ENCODE peak calls at places on chromosomes 5 and 9, in four cellular contexts. One of them, this sample, is unnamed.

GRCh38 chr5:18043344-18043743 is 409.1 kb downstream of the TAF11L14 start:
- DNase-seq in dorsolateral prefrontal cortex: no peak
- DNase-seq in tibial artery: no peak
- DNase-seq in HepG2: no peak
- DNase-seq in this sample: no peak

GRCh38 chr5:156556666-156557401 is 229.9 kb downstream of the SGCD start:
- DNase-seq in tibial artery: no peak
- DNase-seq in HepG2: no peak
- DNase-seq in dorsolateral prefrontal cortex: no peak
- DNase-seq in this sample: no peak

GRCh38 chr5:112534067-112534466 is 115.0 kb upstream of the EPB41L4A start:
- DNase-seq in HepG2: no peak
- DNase-seq in dorsolateral prefrontal cortex: no peak
- DNase-seq in tibial artery: no peak
- DNase-seq in this sample: no peak

GRCh38 chr5:66443462-66444130 is 152.6 kb upstream of the MAST4 start:
- DNase-seq in tibial artery: no peak
- DNase-seq in HepG2: no peak
- DNase-seq in dorsolateral prefrontal cortex: no peak
- DNase-seq in this sample: no peak

GRCh38 chr9:91208837-91209236 is 152.9 kb downstream of the AUH start:
- DNase-seq in tibial artery: no peak
- DNase-seq in HepG2: no peak
- DNase-seq in dorsolateral prefrontal cortex: no peak
- DNase-seq in this sample: no peak

GRCh38 chr9:2116073-2116472 is 100.9 kb downstream of the SMARCA2 start:
- DNase-seq in dorsolateral prefrontal cortex: no peak
- DNase-seq in HepG2: peak
- DNase-seq in tibial artery: no peak
- DNase-seq in this sample: no peak

GRCh38 chr9:130443840-130444492 is 795 bp upstream of the ASS1 start:
- DNase-seq in HepG2: no peak
- DNase-seq in dorsolateral prefrontal cortex: no peak
- DNase-seq in tibial artery: no peak
- DNase-seq in this sample: no peak

GRCh38 chr9:20611751-20612287 is 10.5 kb downstream of the MLLT3 start:
- DNase-seq in tibial artery: no peak
- DNase-seq in dorsolateral prefrontal cortex: no peak
- DNase-seq in HepG2: peak
- DNase-seq in this sample: no peak

GRCh38 chr5:175079707-175080106 is 355.3 kb downstream of the MSX2 start:
- DNase-seq in HepG2: no peak
- DNase-seq in dorsolateral prefrontal cortex: no peak
- DNase-seq in tibial artery: no peak
- DNase-seq in this sample: no peak

GRCh38 chr5:949815-950560 is 57.3 kb downstream of the TRIP13 start:
- DNase-seq in HepG2: no peak
- DNase-seq in tibial artery: no peak
- DNase-seq in dorsolateral prefrontal cortex: no peak
- DNase-seq in this sample: no peak

GRCh38 chr5:77935516-77936364 is 159.6 kb upstream of the TBCA start:
- DNase-seq in HepG2: no peak
- DNase-seq in dorsolateral prefrontal cortex: no peak
- DNase-seq in tibial artery: no peak
- DNase-seq in this sample: no peak

GRCh38 chr5:139105621-139106071 is 92.5 kb downstream of the SIL1 start:
- DNase-seq in HepG2: no peak
- DNase-seq in dorsolateral prefrontal cortex: peak
- DNase-seq in tibial artery: no peak
- DNase-seq in this sample: no peak

GRCh38 chr5:179324760-179325295 is 20.4 kb downstream of the ADAMTS2 start:
- DNase-seq in dorsolateral prefrontal cortex: peak
- DNase-seq in HepG2: no peak
- DNase-seq in tibial artery: peak
- DNase-seq in this sample: no peak

GRCh38 chr9:86708918-86709835 is 238.1 kb downstream of the GAS1 start:
- DNase-seq in HepG2: no peak
- DNase-seq in tibial artery: no peak
- DNase-seq in dorsolateral prefrontal cortex: no peak
- DNase-seq in this sample: no peak

GRCh38 chr9:29422445-29422844 is 1849.2 kb upstream of the C9orf72 start:
- DNase-seq in dorsolateral prefrontal cortex: no peak
- DNase-seq in HepG2: no peak
- DNase-seq in tibial artery: no peak
- DNase-seq in this sample: no peak

GRCh38 chr5:133421394-133421793 is 190.9 kb downstream of the FSTL4 start:
- DNase-seq in tibial artery: no peak
- DNase-seq in dorsolateral prefrontal cortex: no peak
- DNase-seq in HepG2: no peak
- DNase-seq in this sample: no peak

GRCh38 chr5:95730730-95731570 is at the start of gene RHOBTB3:
- DNase-seq in tibial artery: peak
- DNase-seq in HepG2: peak
- DNase-seq in dorsolateral prefrontal cortex: peak
- DNase-seq in this sample: peak

GRCh38 chr9:33249983-33250382 is 10.0 kb downstream of the SPINK4 start:
- DNase-seq in tibial artery: no peak
- DNase-seq in HepG2: no peak
- DNase-seq in dorsolateral prefrontal cortex: no peak
- DNase-seq in this sample: no peak

GRCh38 chr5:16855475-16855874 is 80.6 kb downstream of the MYO10 start:
- DNase-seq in tibial artery: no peak
- DNase-seq in dorsolateral prefrontal cortex: no peak
- DNase-seq in HepG2: no peak
- DNase-seq in this sample: no peak

GRCh38 chr5:96927008-96927407 is 8.9 kb upstream of the LNPEP start:
- DNase-seq in HepG2: no peak
- DNase-seq in dorsolateral prefrontal cortex: no peak
- DNase-seq in tibial artery: no peak
- DNase-seq in this sample: no peak

GRCh38 chr9:9605681-9606080 is 1007.1 kb downstream of the PTPRD start:
- DNase-seq in dorsolateral prefrontal cortex: no peak
- DNase-seq in tibial artery: no peak
- DNase-seq in HepG2: no peak
- DNase-seq in this sample: no peak

GRCh38 chr5:68037541-68037940 is 178.0 kb upstream of the PIK3R1 start:
- DNase-seq in dorsolateral prefrontal cortex: no peak
- DNase-seq in tibial artery: no peak
- DNase-seq in HepG2: no peak
- DNase-seq in this sample: no peak

GRCh38 chr9:71504636-71505035 is 263.7 kb downstream of the CEMIP2 start:
- DNase-seq in HepG2: no peak
- DNase-seq in tibial artery: no peak
- DNase-seq in dorsolateral prefrontal cortex: no peak
- DNase-seq in this sample: no peak

GRCh38 chr5:1523793-1524480 is at the start of gene LPCAT1:
- DNase-seq in dorsolateral prefrontal cortex: peak
- DNase-seq in HepG2: peak
- DNase-seq in tibial artery: peak
- DNase-seq in this sample: peak

GRCh38 chr5:135139397-135140134 is 105.5 kb upstream of the PITX1 start:
- DNase-seq in dorsolateral prefrontal cortex: peak
- DNase-seq in HepG2: peak
- DNase-seq in tibial artery: peak
- DNase-seq in this sample: peak

GRCh38 chr9:121576281-121577075 is 75.0 kb upstream of the DAB2IP start:
- DNase-seq in tibial artery: no peak
- DNase-seq in dorsolateral prefrontal cortex: no peak
- DNase-seq in HepG2: peak
- DNase-seq in this sample: no peak

GRCh38 chr9:21324040-21324439 is 11.2 kb downstream of the KLHL9 start:
- DNase-seq in dorsolateral prefrontal cortex: no peak
- DNase-seq in HepG2: no peak
- DNase-seq in tibial artery: no peak
- DNase-seq in this sample: no peak

GRCh38 chr5:34536699-34537098 is 119.4 kb upstream of the RAI14 start:
- DNase-seq in dorsolateral prefrontal cortex: no peak
- DNase-seq in tibial artery: no peak
- DNase-seq in HepG2: no peak
- DNase-seq in this sample: no peak

GRCh38 chr9:99852617-99853016 is 30.9 kb downstream of the NR4A3 start:
- DNase-seq in dorsolateral prefrontal cortex: no peak
- DNase-seq in tibial artery: no peak
- DNase-seq in HepG2: no peak
- DNase-seq in this sample: no peak

GRCh38 chr9:78004478-78005229 is 27.0 kb downstream of the GNAQ start:
- DNase-seq in tibial artery: no peak
- DNase-seq in dorsolateral prefrontal cortex: no peak
- DNase-seq in HepG2: peak
- DNase-seq in this sample: no peak

GRCh38 chr5:149114403-149115312 is 26.6 kb upstream of the ABLIM3 start:
- DNase-seq in HepG2: peak
- DNase-seq in tibial artery: no peak
- DNase-seq in dorsolateral prefrontal cortex: peak
- DNase-seq in this sample: no peak

GRCh38 chr5:107570805-107571531 is 99.8 kb downstream of the EFNA5 start:
- DNase-seq in tibial artery: no peak
- DNase-seq in HepG2: peak
- DNase-seq in dorsolateral prefrontal cortex: no peak
- DNase-seq in this sample: no peak

GRCh38 chr5:139649082-139649991 is 1.2 kb downstream of the CXXC5 start:
- DNase-seq in dorsolateral prefrontal cortex: no peak
- DNase-seq in HepG2: no peak
- DNase-seq in tibial artery: peak
- DNase-seq in this sample: no peak

GRCh38 chr9:95090871-95091573 is 226.5 kb downstream of the FANCC start:
- DNase-seq in dorsolateral prefrontal cortex: no peak
- DNase-seq in HepG2: no peak
- DNase-seq in tibial artery: peak
- DNase-seq in this sample: no peak

GRCh38 chr5:158451203-158451982 is 592.4 kb upstream of the CLINT1 start:
- DNase-seq in HepG2: no peak
- DNase-seq in tibial artery: peak
- DNase-seq in dorsolateral prefrontal cortex: no peak
- DNase-seq in this sample: peak

GRCh38 chr5:62268239-62268638 is 37.8 kb upstream of the KIF2A start:
- DNase-seq in HepG2: peak
- DNase-seq in tibial artery: no peak
- DNase-seq in dorsolateral prefrontal cortex: no peak
- DNase-seq in this sample: no peak